ENCODE peak calls at places on chromosomes 12 and 14, in eight cellular contexts. B is neural progenitor cell, Y is GM23248, P is PC-3, J is SK-N-SH, Q is MM.1S, E is HCT116, V is OCI-LY7. L is an unnamed sample.

GRCh38 chr14:49926803-49927202 is 33.9 kb downstream of the ARF6 start:
- DNase-seq in B (no peak), Y (no peak), P (peak; percentile 38), J (no peak), Q (no peak), E (no peak), V (no peak), L (no peak)

GRCh38 chr12:104695453-104696148 is 238.9 kb downstream of the CHST11 start:
- DNase-seq in B (no peak), Y (peak; percentile 97), P (no peak), J (no peak), Q (no peak), E (no peak), V (peak; percentile 27), L (no peak)

GRCh38 chr12:332581-333205 is 56.4 kb downstream of the KDM5A start:
- DNase-seq in B (no peak), Y (peak; percentile 39), P (no peak), J (no peak), Q (no peak), E (no peak), V (no peak), L (no peak)

GRCh38 chr12:104736307-104736706 is 221.8 kb downstream of the SLC41A2 start:
- DNase-seq in B (no peak), Y (peak; percentile 95), P (no peak), J (peak; percentile 55), Q (no peak), E (no peak), V (no peak), L (peak; percentile 70)

GRCh38 chr12:131950182-131950913 is 606 bp downstream of the EP400 start:
- DNase-seq in B (peak; percentile 65), Y (peak; percentile 61), P (no peak), J (peak; percentile 79), Q (peak; percentile 19), E (no peak), V (peak; percentile 48), L (peak; percentile 60)

GRCh38 chr12:50081096-50081808 is 3.9 kb upstream of the SMARCD1 start:
- DNase-seq in B (peak; percentile 32), Y (no peak), P (no peak), J (no peak), Q (no peak), E (no peak), V (no peak), L (no peak)

GRCh38 chr12:33253123-33253522 is 186.5 kb downstream of the SYT10 start:
- DNase-seq in B (no peak), Y (peak; percentile 1), P (peak; percentile 62), J (no peak), Q (no peak), E (no peak), V (no peak), L (no peak)

GRCh38 chr14:39107624-39108023 is 4.6 kb upstream of the SEC23A start:
- DNase-seq in B (peak; percentile 20), Y (peak; percentile 70), P (peak; percentile 67), J (peak; percentile 35), Q (peak; percentile 20), E (no peak), V (peak; percentile 64), L (peak; percentile 55)

GRCh38 chr14:88961214-88961613 is 136.8 kb downstream of the TTC8 start:
- DNase-seq in B (no peak), Y (no peak), P (no peak), J (no peak), Q (no peak), E (no peak), V (no peak), L (no peak)

GRCh38 chr14:105193916-105194782 is 13.0 kb upstream of the NUDT14 start:
- DNase-seq in B (no peak), Y (peak; percentile 38), P (no peak), J (peak; percentile 93), Q (no peak), E (no peak), V (peak; percentile 75), L (peak; percentile 45)
- TF ChIP-seq EZH2phosphoT487 in B (no peak), Y (no peak), P (no peak), J (no peak), Q (no peak), E (no peak), V (no peak), L (no peak)

GRCh38 chr12:85996280-85996679 is 122.2 kb downstream of the NTS start:
- DNase-seq in B (no peak), Y (no peak), P (peak; percentile 62), J (no peak), Q (no peak), E (no peak), V (no peak), L (no peak)

GRCh38 chr12:85998074-85998473 is 124.0 kb downstream of the NTS start:
- DNase-seq in B (no peak), Y (no peak), P (no peak), J (no peak), Q (no peak), E (no peak), V (no peak), L (no peak)

DNA sequence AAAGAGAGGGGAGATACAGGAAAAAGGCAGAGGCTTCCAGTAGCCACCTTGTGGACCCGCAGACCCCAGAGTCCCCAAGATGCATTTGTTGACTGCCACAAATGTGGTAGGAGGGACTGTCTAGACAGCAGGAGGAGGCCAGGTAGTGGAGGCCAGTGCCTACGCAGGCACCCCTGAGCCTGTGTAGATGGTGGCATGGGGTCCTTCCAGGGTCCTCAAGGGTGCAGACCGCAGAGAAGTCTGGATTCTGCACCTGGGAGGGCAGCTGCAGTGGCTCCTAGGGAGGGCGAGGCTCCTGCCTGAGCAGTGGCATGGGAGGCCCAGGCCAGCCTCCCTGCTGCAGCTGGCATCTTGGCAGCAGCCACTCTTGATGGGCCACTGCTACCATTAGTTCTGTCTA is 119.7 kb downstream of the NTS start:
- DNase-seq in B (no peak), Y (no peak), P (no peak), J (no peak), Q (no peak), E (no peak), V (no peak), L (no peak)
- H3K9me3 ChIP-seq in B (no peaks in the 10 kb centered on the region), Y (no peaks in the 10 kb centered on the region), P (peaks cover 7% of the 10 kb centered on the region), J (peaks cover 5% of the 10 kb centered on the region), Q (no peaks in the 10 kb centered on the region), E (no peaks in the 10 kb centered on the region), V (no peaks in the 10 kb centered on the region), L (no peaks in the 10 kb centered on the region)

GRCh38 chr12:29561736-29562135 is 64.2 kb upstream of the OVCH1 start:
- DNase-seq in B (no peak), Y (no peak), P (peak; percentile 49), J (no peak), Q (no peak), E (no peak), V (no peak), L (no peak)
- H3K4me2 ChIP-seq in B (no peak overlapping the region), Y (peak overlapping the region; percentile 38), P (no peak overlapping the region), J (no peak overlapping the region), Q (no peak overlapping the region), E (no peak overlapping the region), V (no peak overlapping the region), L (no peak overlapping the region)

GRCh38 chr12:110741371-110741770 is 1.3 kb downstream of the PPP1CC start:
- DNase-seq in B (no peak), Y (peak; percentile 46), P (no peak), J (no peak), Q (no peak), E (no peak), V (peak; percentile 55), L (no peak)
- TF ChIP-seq EZH2phosphoT487 in B (no peak), Y (no peak), P (no peak), J (no peak), Q (no peak), E (no peak), V (no peak), L (no peak)

GRCh38 chr12:69231479-69231878 is 7.9 kb upstream of the CPSF6 start:
- DNase-seq in B (no peak), Y (no peak), P (no peak), J (no peak), Q (no peak), E (no peak), V (no peak), L (no peak)
- H3K9me3 ChIP-seq in B (no peaks in the 10 kb centered on the region), Y (no peaks in the 10 kb centered on the region), P (no peaks in the 10 kb centered on the region), J (no peaks in the 10 kb centered on the region), Q (no peaks in the 10 kb centered on the region), E (no peaks in the 10 kb centered on the region), V (no peaks in the 10 kb centered on the region), L (no peaks in the 10 kb centered on the region)

GRCh38 chr14:93963692-93964091 is 12.7 kb downstream of the ASB2 start:
- DNase-seq in B (no peak), Y (no peak), P (no peak), J (no peak), Q (no peak), E (no peak), V (peak; percentile 22), L (no peak)
- H3K4me2 ChIP-seq in B (no peak overlapping the region), Y (no peak overlapping the region), P (no peak overlapping the region), J (no peak overlapping the region), Q (peak overlapping the region; percentile 50), E (no peak overlapping the region), V (peak overlapping the region; percentile 69), L (no peak overlapping the region)